ENCODE peak calls at places on chromosomes 12 and 14, in seven cellular contexts. O is H1, E is stomach, H is right lobe of liver, U is K562, Q is tibial artery, R is tibial nerve. K is an unnamed sample.
A peak's percentile ranks its signal among the peaks of the same experiment; 100 is the strongest.

GRCh38 chr12:55681142-55682077 is 26.3 kb downstream of the ITGA7 start:
- DNase-seq in R (no peak), U (no peak), Q (peak; percentile 76), H (peak; percentile 92), O (peak; percentile 83), E (peak; percentile 71), K (peak; percentile 38)

GRCh38 chr14:39857656-39858055 is 425.4 kb upstream of the FBXO33 start:
- DNase-seq in R (no peak), E (no peak), O (no peak), Q (no peak), U (no peak), H (no peak), K (no peak)

GRCh38 chr12:127083028-127083949 is 1183.7 kb upstream of the TMEM132C start:
- DNase-seq in U (peak; percentile 38), Q (no peak), R (peak; percentile 6), E (no peak), H (no peak), O (no peak), K (no peak)

GRCh38 chr12:56299308-56299852 is 750 bp downstream of the CS start:
- DNase-seq in O (peak; percentile 46), H (no peak), U (peak; percentile 37), Q (no peak), R (no peak), E (no peak), K (no peak)

GRCh38 chr12:116508145-116509121 is 50.7 kb upstream of the MAP1LC3B2 start:
- DNase-seq in H (peak; percentile 50), R (no peak), U (peak; percentile 74), E (no peak), O (peak; percentile 88), Q (no peak), K (no peak)

GRCh38 chr14:78933948-78934524 is 763.9 kb downstream of the NRXN3 start:
- DNase-seq in R (no peak), U (peak; percentile 6), H (no peak), O (no peak), Q (no peak), E (no peak), K (no peak)

GRCh38 chr12:58425481-58426392 is 484.4 kb downstream of the ATP23 start:
- DNase-seq in O (no peak), R (no peak), H (no peak), U (no peak), Q (peak; percentile 62), E (peak; percentile 46), K (no peak)

GRCh38 chr12:76720068-76720467 is 43.8 kb upstream of the ZDHHC17 start:
- DNase-seq in R (no peak), U (no peak), Q (no peak), H (no peak), O (no peak), E (no peak), K (no peak)

GRCh38 chr14:100804138-100804537 is 21.8 kb upstream of the MEG3 start:
- DNase-seq in H (no peak), Q (no peak), R (no peak), E (no peak), O (no peak), U (no peak), K (no peak)

GRCh38 chr14:90562652-90563051 is 165.8 kb downstream of the CALM1 start:
- DNase-seq in R (no peak), U (no peak), H (no peak), Q (no peak), E (no peak), O (no peak), K (no peak)

GRCh38 chr14:105711841-105712460 is 185.6 kb downstream of the TMEM121 start:
- DNase-seq in Q (no peak), E (no peak), H (no peak), R (no peak), O (no peak), U (no peak), K (no peak)

GRCh38 chr12:62631531-62632520 is 165.2 kb downstream of the MON2 start:
- DNase-seq in U (no peak), R (peak; percentile 53), H (peak; percentile 80), E (peak; percentile 43), O (peak; percentile 84), Q (peak; percentile 83), K (peak; percentile 84)

GRCh38 chr14:104086661-104087461 is 1.4 kb downstream of the ASPG start:
- DNase-seq in Q (no peak), U (no peak), H (peak; percentile 83), E (peak; percentile 30), O (peak; percentile 46), R (no peak), K (no peak)

GRCh38 chr12:50110127-50110761 is 1.8 kb upstream of the COX14 start:
- DNase-seq in H (peak; percentile 93), O (peak; percentile 48), Q (peak; percentile 94), R (no peak), U (peak; percentile 87), E (peak; percentile 70), K (peak; percentile 81)

GRCh38 chr12:119841433-119842210 is 35.5 kb downstream of the CIT start:
- DNase-seq in E (no peak), H (no peak), Q (no peak), R (no peak), U (no peak), O (no peak), K (no peak)

GRCh38 chr12:91387461-91388134 is 205.0 kb upstream of the DCN start:
- DNase-seq in E (no peak), H (no peak), R (no peak), O (no peak), Q (no peak), U (no peak), K (no peak)

GRCh38 chr12:7374423-7375144 is 69.4 kb downstream of the CD163L1 start:
- DNase-seq in E (no peak), Q (no peak), R (peak; percentile 14), O (peak; percentile 78), U (no peak), H (peak; percentile 81), K (no peak)

GRCh38 chr14:57611555-57612075 is 118.0 kb upstream of the CCDC198 start:
- DNase-seq in E (no peak), Q (no peak), R (no peak), U (no peak), H (no peak), O (no peak), K (no peak)

DNA sequence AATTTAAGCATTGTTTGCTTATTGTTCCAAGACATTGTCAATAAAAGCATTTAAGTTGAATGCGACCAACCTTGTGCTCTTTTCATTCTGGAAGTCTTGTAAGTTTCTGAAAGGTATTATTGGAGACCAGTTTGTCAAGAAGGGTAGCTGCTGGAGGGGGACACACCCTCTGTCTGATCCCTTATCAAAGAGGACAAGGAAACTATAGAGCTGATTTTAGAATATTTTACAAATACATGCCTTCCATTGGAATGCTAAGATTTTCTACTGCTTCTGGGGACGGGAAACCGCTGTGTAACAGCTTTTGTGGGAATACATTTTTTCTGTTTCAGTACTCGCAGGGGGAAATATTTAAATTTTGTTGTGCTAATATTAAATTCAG is 3.5 kb downstream of the FOS start:
- DNase-seq in O (no peak), Q (no peak), R (no peak), E (no peak), H (no peak), U (no peak), K (peak; percentile 71)
- H3K4me3 ChIP-seq in O (no peak overlapping the region), Q (no peak overlapping the region), R (no peak overlapping the region), E (no peak overlapping the region), H (no peak overlapping the region), U (no peak overlapping the region), K (peak overlapping the region; percentile 88)

GRCh38 chr12:26271024-26271423 is 75.7 kb downstream of the SSPN start:
- DNase-seq in O (no peak), R (no peak), U (no peak), E (no peak), Q (no peak), H (no peak), K (no peak)
- H3K27ac ChIP-seq in O (no peak overlapping the region), R (no peak overlapping the region), U (peak overlapping the region; percentile 58), E (no peak overlapping the region), Q (no peak overlapping the region), H (no peak overlapping the region), K (no peak overlapping the region)

GRCh38 chr12:130556486-130557055 is 159.5 kb downstream of the RIMBP2 start:
- DNase-seq in E (no peak), R (no peak), Q (no peak), U (no peak), H (no peak), O (no peak), K (no peak)

GRCh38 chr12:130557201-130557600 is 158.9 kb downstream of the RIMBP2 start:
- DNase-seq in U (no peak), R (no peak), O (no peak), H (no peak), E (no peak), Q (no peak), K (no peak)

GRCh38 chr12:130560321-130560720 is 155.8 kb downstream of the RIMBP2 start:
- DNase-seq in R (no peak), E (no peak), H (no peak), O (no peak), U (no peak), Q (no peak), K (no peak)

GRCh38 chr12:130559806-130560205 is 156.3 kb downstream of the RIMBP2 start:
- DNase-seq in O (no peak), Q (no peak), H (no peak), E (no peak), R (no peak), U (no peak), K (no peak)

DNA sequence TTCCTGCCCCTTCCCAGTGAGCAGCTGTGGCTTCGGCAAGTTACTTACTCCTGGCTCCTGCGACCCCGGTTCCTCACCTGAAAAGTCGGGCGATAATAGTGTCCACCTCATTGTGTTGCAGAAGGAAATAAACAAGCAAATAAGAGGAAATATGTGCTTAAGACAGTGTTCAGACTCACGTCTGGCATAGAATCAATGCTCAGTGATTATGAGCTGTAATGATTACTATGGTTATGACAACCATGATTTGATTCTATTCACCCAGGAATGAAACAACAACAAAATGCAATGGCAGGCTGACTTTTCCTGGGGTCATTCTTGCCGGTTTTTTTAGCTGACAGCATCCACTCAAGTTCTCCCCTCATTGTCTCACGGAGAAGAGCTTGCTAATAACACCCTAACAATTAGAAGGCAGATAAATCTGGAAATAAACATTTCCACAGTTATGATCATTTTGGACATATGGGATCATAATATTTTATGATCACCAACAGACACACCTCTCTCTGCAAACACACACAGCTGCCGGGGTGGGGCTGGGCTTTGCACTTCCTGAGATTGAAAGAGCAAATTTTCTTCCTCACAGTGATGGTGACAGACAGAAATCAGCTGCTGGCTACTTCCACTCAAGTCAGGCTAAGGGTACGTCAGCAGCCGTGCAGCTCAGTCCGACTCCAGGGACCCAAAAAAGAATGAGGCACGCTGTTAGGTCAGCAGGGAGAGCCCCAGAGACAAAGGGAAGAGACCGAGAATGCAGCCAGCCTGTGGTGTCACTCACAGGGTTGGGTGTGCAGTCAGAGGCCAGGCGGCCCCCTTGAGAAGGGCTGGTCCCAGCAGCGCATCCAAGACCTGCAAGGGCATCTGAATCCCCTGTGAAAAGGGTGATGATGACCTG is 158.0 kb downstream of the RIMBP2 start:
- DNase-seq in R (no peak), Q (no peak), U (no peak), O (no peak), H (no peak), E (no peak), K (no peak)
- H3K9me3 ChIP-seq in R (no peaks in the 10 kb centered on the region), Q (no peaks in the 10 kb centered on the region), U (no peaks in the 10 kb centered on the region), O (no peaks in the 10 kb centered on the region), H (no peaks in the 10 kb centered on the region), E (no peaks in the 10 kb centered on the region), K (no peaks in the 10 kb centered on the region)

DNA sequence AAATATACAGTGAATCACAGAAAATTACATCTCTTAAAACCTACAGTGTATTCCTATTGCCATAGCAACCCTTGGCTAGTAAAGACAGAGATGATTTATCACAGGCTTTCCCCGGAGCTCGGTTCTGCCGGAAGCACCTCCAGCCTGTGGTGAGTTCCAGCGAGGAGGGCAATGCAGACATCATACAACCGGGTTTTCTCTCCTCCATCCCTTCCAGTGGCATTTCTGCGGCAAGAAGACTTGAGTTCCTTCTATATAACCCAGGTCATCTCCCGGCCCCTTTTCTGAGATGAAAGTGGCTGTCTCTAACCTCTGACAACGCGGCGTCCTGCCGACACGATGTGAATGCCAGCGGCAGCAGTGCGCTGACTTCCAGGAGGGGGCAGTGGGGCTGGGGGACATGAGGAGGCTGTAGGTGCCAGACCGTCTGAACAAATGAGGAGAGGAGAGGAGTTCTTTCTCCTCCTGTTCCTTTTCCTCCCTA is 68.5 kb upstream of the MAX start:
- DNase-seq in H (no peak), E (no peak), U (no peak), O (peak; percentile 74), Q (no peak), R (no peak), K (no peak)
- H3K4me3 ChIP-seq in H (no peak overlapping the region), E (peak overlapping the region; percentile 37), U (no peak overlapping the region), O (peak overlapping the region; percentile 11), Q (no peak overlapping the region), R (peak overlapping the region; percentile 10), K (peak overlapping the region; percentile 34)

K was measured in ascending aorta.